ENCODE peak calls at places on chromosomes 16 and 17, in five cellular contexts. D is SJSA1; V is AG04450; Z is CD4-positive, alpha-beta memory T cell; Q is tibial artery. C is an unnamed sample.

GRCh38 chr17:41103896-41104295 is 1.3 kb upstream of the KRTAP4-9 start:
- DNase-seq in D (peak), V (no peak), Z (no peak), Q (no peak), C (no peak)

GRCh38 chr17:28174352-28175046 is 132.0 kb downstream of the NLK start:
- DNase-seq in D (no peak), V (no peak), Z (peak), Q (no peak), C (peak)

GRCh38 chr17:42009170-42009569 is 8.1 kb downstream of the DNAJC7 start:
- DNase-seq in D (no peak), V (no peak), Z (no peak), Q (no peak), C (no peak)

GRCh38 chr16:26665166-26665939 is 401.4 kb upstream of the C16orf82 start:
- DNase-seq in D (no peak), V (no peak), Z (no peak), Q (no peak), C (no peak)

GRCh38 chr17:18004901-18005305 is 32.2 kb downstream of the DRC3 start:
- DNase-seq in D (no peak), V (no peak), Z (no peak), Q (no peak), C (no peak)

GRCh38 chr16:67428146-67428731 is 2.7 kb upstream of the HSD11B2 start:
- DNase-seq in D (peak), V (no peak), Z (peak), Q (peak), C (no peak)

GRCh38 chr17:78180508-78180907 is 6.3 kb downstream of the TK1 start:
- DNase-seq in D (no peak), V (no peak), Z (no peak), Q (no peak), C (no peak)

GRCh38 chr16:66052745-66053144 is 313.7 kb upstream of the CDH5 start:
- DNase-seq in D (no peak), V (no peak), Z (no peak), Q (no peak), C (no peak)

GRCh38 chr17:44499722-44500121 is 3.5 kb downstream of the GPATCH8 start:
- DNase-seq in D (no peak), V (no peak), Z (no peak), Q (no peak), C (no peak)

GRCh38 chr16:23871924-23872323 is 36.1 kb downstream of the PRKCB start:
- DNase-seq in D (no peak), V (no peak), Z (no peak), Q (no peak), C (no peak)

GRCh38 chr16:23876256-23876896 is 40.6 kb downstream of the PRKCB start:
- DNase-seq in D (peak), V (no peak), Z (no peak), Q (no peak), C (no peak)

GRCh38 chr16:23879735-23880373 is 44.1 kb downstream of the PRKCB start:
- DNase-seq in D (no peak), V (no peak), Z (no peak), Q (no peak), C (no peak)

GRCh38 chr16:23877107-23878070 is 41.6 kb downstream of the PRKCB start:
- DNase-seq in D (peak), V (no peak), Z (no peak), Q (no peak), C (no peak)

GRCh38 chr16:23874613-23875294 is 39.0 kb downstream of the PRKCB start:
- DNase-seq in D (no peak), V (no peak), Z (no peak), Q (no peak), C (no peak)
- H3K27ac ChIP-seq in D (no peak), V (no peak), Z (no peak), Q (no peak), C (no peak)

DNA sequence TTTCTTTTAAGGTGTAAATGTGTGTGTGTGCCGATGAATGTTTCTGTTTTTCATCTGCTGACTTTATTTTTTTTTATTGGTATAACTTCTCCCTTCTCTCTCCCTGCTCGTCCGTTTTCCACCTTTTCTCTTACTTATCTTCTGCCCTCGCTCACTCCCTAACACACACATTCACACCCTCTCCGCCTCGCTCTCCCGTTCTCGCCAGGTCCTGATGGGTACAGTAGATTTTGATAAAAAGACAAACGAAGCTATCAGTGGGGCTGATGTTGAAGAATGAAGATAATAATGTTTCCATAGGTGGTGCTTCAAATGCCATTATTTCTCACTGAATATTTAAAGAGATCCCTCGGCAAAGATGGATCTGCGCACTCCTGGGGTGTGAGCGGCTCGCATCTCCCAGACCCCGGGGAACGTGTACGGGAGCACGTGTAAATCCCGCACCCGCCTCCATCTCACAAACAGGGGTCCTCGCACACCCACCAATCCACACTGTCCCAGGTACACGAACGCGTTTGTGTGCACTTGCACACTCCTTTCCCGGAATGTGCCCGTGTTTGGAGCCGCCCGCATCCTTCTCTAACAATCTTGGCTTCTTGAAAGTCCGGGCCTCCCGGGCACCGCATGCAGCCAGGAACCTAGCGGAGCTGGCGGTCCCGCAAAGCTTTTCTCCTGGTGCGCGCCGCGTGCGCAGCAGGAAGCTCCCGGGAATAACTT is 2.4 kb upstream of the SALL1 start:
- DNase-seq in D (no peak), V (no peak), Z (no peak), Q (no peak), C (no peak)
- H3K4me3 ChIP-seq in D (peak), V (peak), Z (no peak), Q (no peak), C (no peak)

DNA sequence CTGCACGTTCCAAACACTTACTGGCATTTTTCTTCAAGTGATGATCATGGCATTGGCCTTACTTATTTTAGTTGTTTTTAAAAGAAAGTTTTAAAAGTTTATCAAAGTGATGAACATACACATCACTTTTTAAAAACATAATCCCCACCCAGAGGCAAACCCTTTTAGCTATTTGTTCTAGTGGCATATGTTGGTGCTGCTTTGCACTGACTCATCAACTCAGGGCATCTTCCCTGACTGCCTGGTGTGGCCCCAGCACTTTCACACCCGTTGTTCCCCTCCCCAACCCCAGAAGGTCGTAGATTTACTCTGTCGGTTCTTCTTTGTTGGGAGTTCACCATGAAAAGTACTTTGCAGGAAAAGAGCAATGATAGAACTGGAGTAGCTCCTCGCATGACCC is 161.3 kb downstream of the RPTOR start:
- DNase-seq in D (no peak), V (no peak), Z (no peak), Q (no peak), C (no peak)
- H3K27ac ChIP-seq in D (peak), V (no peak), Z (no peak), Q (no peak), C (no peak)

GRCh38 chr17:75075597-75076253 is 12.0 kb upstream of the SLC16A5 start:
- DNase-seq in D (no peak), V (no peak), Z (no peak), Q (no peak), C (no peak)

GRCh38 chr17:75079023-75079373 is 8.8 kb upstream of the SLC16A5 start:
- DNase-seq in D (peak), V (no peak), Z (no peak), Q (no peak), C (no peak)

GRCh38 chr17:75078097-75079022 is 9.4 kb upstream of the SLC16A5 start:
- DNase-seq in D (no peak), V (peak), Z (no peak), Q (no peak), C (no peak)

GRCh38 chr17:75077490-75078096 is 10.2 kb upstream of the SLC16A5 start:
- DNase-seq in D (no peak), V (no peak), Z (peak), Q (peak), C (no peak)

DNA sequence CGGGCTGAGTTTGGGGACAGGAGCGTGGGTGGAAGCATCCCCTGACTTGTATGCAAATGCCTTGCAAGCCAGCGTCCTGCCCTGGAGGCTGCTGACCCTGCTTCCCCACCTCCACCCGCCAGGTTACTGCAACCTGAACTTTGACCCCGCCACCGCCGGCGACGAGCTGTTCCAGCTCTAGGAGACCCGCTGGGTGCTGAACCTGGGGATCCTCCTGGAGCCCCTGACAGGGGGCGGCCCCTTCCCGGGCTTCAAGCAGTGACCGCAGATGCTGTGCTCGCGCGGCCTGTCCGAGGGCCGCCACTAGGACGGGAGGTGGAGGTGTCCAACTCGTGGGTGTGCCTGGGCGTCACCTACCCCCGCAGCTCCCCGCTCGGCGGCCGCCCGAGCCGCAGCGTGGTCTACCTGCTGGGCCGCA is 10.7 kb upstream of the SLC16A5 start:
- DNase-seq in D (no peak), V (no peak), Z (no peak), Q (no peak), C (no peak)
- H3K4me3 ChIP-seq in D (no peak), V (no peak), Z (peak), Q (peak), C (no peak)

DNA sequence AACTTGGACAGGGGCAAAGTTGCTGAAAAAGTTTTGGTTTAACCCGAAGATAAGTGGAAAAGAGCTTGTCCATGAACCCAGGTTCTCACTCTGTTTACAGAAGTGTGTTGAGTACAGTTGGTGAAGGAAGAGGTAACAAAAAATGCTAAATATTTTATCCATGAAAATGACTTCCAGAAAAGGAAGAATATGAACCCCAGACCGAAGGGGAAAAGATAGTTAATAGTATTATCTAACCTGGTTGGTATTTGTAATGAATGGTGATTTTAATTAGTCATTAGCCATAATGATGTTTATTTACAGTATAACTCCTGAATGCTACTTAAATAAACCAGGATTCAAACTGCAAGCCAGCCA is 574 bp upstream of the TMEM106A start:
- DNase-seq in D (no peak), V (no peak), Z (no peak), Q (no peak), C (no peak)
- H3K27ac ChIP-seq in D (peak), V (peak), Z (peak), Q (peak), C (peak)

GRCh38 chr17:10631701-10632100 is 25.4 kb downstream of the MYH3 start:
- DNase-seq in D (no peak), V (no peak), Z (no peak), Q (no peak), C (no peak)

GRCh38 chr17:10628756-10629155 is 28.4 kb downstream of the MYH3 start:
- DNase-seq in D (no peak), V (no peak), Z (no peak), Q (no peak), C (no peak)

GRCh38 chr17:10633738-10634379 is 23.2 kb downstream of the MYH3 start:
- DNase-seq in D (no peak), V (no peak), Z (no peak), Q (no peak), C (no peak)

GRCh38 chr17:10629706-10630105 is 27.4 kb downstream of the MYH3 start:
- DNase-seq in D (no peak), V (no peak), Z (no peak), Q (no peak), C (no peak)

GRCh38 chr17:10631048-10631700 is 25.9 kb downstream of the MYH3 start:
- DNase-seq in D (no peak), V (no peak), Z (no peak), Q (no peak), C (peak)
- H3K4me3 ChIP-seq in D (no peak), V (no peak), Z (no peak), Q (no peak), C (no peak)

GRCh38 chr16:9523994-9524393 is 432.6 kb downstream of the HAPSTR1 start:
- DNase-seq in D (no peak), V (no peak), Z (no peak), Q (no peak), C (no peak)
- H3K27ac ChIP-seq in D (no peak), V (no peak), Z (no peak), Q (no peak), C (no peak)